ENCODE peak calls at places on chromosomes 4 and X, in four cellular contexts. J is neural progenitor cell, A is fibroblast of villous mesenchyme, D is IMR-90. E is an unnamed sample.
A peak's percentile ranks its signal among the peaks of the same experiment; 100 is the strongest.

GRCh38 chrX:47991263-47992092 is 12.3 kb downstream of the ZNF182 start:
- DNase-seq in J (no peak), A (peak; percentile 40), D (peak; percentile 53), E (no peak)

GRCh38 chr4:101649790-101650450 is 140.6 kb upstream of the BANK1 start:
- DNase-seq in J (no peak), A (peak; percentile 3), D (no peak), E (no peak)

GRCh38 chr4:17376205-17376604 is 135.7 kb downstream of the QDPR start:
- DNase-seq in J (no peak), A (peak; percentile 3), D (peak; percentile 4), E (no peak)

GRCh38 chrX:10172867-10173266 is 16.1 kb downstream of the CLCN4 start:
- DNase-seq in J (no peak), A (no peak), D (peak; percentile 30), E (no peak)

GRCh38 chr4:127623755-127624087 is 9.0 kb upstream of the INTU start:
- DNase-seq in J (peak; percentile 17), A (peak; percentile 22), D (peak; percentile 41), E (peak; percentile 31)

GRCh38 chr4:136713140-136713539 is 819.2 kb downstream of the PCDH18 start:
- DNase-seq in J (no peak), A (no peak), D (peak; percentile 66), E (peak; percentile 13)

GRCh38 chrX:26783512-26784225 is 567.7 kb downstream of the MAGEB5 start:
- DNase-seq in J (peak; percentile 68), A (peak; percentile 21), D (peak; percentile 11), E (no peak)

GRCh38 chr4:188145626-188146025 is 6.4 kb downstream of the TRIML1 start:
- DNase-seq in J (no peak), A (no peak), D (peak; percentile 21), E (no peak)

GRCh38 chr4:186067757-186068385 is 1.1 kb upstream of the TLR3 start:
- DNase-seq in J (peak; percentile 68), A (peak; percentile 45), D (peak; percentile 19), E (no peak)

DNA sequence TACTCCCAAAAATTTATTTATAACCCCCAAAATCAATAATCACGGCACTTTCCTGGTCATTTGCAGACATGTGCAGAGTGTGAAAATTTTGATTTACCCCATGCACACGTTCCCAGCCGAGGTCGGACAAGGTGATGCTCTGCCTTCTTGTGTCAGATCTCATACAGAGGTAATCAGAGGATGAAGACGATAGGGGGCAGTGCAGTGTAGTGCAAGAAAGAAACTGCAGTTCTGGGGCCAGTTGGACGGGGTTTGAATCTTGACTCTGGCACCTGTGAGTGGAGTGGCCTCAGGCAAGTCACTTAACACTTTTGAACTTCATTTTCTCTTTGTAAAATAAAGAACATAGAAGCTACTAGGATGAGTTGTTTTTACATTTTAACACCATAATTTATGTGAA is 88.4 kb downstream of the FRMPD3 start:
- DNase-seq in J (peak; percentile 72), A (peak; percentile 53), D (peak; percentile 50), E (peak; percentile 13)
- TF ChIP-seq CTCF in J (peak; percentile 73), A (peak; percentile 63), D (peak; percentile 59), E (peak; percentile 24)

GRCh38 chrX:115989686-115990085 is 180.9 kb upstream of the AGTR2 start:
- DNase-seq in J (no peak), A (no peak), D (no peak), E (no peak)

DNA sequence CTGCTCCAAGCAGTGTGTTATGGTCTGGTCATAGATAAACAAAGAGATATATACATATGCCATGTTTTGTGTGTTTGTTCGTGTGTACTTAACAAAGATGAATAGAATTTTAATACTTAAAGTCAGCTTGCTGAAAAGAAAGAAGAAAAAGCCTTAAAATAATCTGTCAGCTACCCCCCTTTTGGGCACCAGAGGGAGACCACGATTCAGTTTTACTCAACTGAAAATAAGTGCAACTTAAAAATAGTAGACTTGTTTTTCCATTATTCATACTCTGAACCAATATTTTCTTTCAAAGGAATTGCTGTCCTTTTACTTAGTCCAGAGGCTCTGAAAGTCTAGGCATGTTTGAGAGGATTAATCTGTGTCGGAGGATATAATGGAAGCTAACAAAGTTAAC is 181.7 kb upstream of the AGTR2 start:
- DNase-seq in J (no peak), A (peak; percentile 1), D (no peak), E (no peak)
- TF ChIP-seq CTCF in J (peak; percentile 62), A (peak; percentile 16), D (no peak), E (peak; percentile 25)

GRCh38 chr4:23902203-23902602 is 12.4 kb upstream of the PPARGC1A start:
- DNase-seq in J (no peak), A (no peak), D (no peak), E (no peak)
- TF ChIP-seq CTCF in J (peak; percentile 50), A (no peak), D (no peak), E (no peak)

GRCh38 chrX:45849261-45849660 is 648.6 kb upstream of the DIPK2B start:
- DNase-seq in J (peak; percentile 32), A (peak; percentile 84), D (peak; percentile 86), E (peak; percentile 31)
- TF ChIP-seq CTCF in J (peak; percentile 42), A (peak; percentile 15), D (peak; percentile 46), E (peak; percentile 10)

GRCh38 chrX:150203249-150203647 is 159.9 kb upstream of the MAMLD1 start:
- DNase-seq in J (no peak), A (no peak), D (no peak), E (no peak)
- TF ChIP-seq CTCF in J (no peak), A (no peak), D (no peak), E (no peak)

GRCh38 chrX:129733335-129733734 is 5.4 kb upstream of the XPNPEP2 start:
- DNase-seq in J (no peak), A (no peak), D (no peak), E (no peak)
- TF ChIP-seq CTCF in J (no peak), A (no peak), D (no peak), E (no peak)

DNA sequence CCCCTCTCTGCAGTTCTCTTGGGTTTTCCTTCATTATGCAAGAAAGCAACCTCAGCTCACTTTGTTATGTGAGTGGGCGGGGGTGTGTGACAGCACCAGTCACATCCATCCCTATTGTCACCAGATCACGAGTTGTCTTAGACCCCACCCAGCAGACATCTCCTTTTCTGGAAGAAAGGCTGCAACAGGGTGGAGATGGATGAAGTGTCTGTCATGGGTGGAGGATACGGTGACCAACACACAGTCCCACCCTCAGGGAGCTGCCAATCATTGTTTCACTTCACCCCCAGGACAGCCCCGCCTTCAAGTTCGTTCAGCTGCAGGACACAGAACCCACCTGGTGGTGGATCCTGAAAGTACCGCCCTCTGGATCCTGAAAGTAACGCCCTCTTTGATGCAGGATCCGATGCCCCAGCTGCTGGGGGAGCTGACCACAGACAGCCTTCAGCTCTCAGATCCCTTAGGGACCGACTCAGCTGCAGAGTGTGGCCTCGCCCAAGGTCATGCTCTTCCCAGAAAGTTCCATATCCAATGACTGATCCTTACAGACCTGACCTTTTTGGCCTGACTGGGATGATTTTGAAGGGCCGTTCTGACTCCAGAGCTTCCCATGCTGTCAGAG is 79.7 kb downstream of the SMIM20 start:
- DNase-seq in J (peak; percentile 75), A (no peak), D (no peak), E (peak; percentile 34)
- TF ChIP-seq CTCF in J (peak; percentile 57), A (peak; percentile 34), D (peak; percentile 8), E (no peak)

GRCh38 chrX:133335027-133335426 is 80.3 kb downstream of the GPC4 start:
- DNase-seq in J (peak; percentile 52), A (peak; percentile 24), D (peak; percentile 26), E (peak; percentile 12)
- TF ChIP-seq CTCF in J (peak; percentile 62), A (peak; percentile 56), D (peak; percentile 55), E (no peak)

DNA sequence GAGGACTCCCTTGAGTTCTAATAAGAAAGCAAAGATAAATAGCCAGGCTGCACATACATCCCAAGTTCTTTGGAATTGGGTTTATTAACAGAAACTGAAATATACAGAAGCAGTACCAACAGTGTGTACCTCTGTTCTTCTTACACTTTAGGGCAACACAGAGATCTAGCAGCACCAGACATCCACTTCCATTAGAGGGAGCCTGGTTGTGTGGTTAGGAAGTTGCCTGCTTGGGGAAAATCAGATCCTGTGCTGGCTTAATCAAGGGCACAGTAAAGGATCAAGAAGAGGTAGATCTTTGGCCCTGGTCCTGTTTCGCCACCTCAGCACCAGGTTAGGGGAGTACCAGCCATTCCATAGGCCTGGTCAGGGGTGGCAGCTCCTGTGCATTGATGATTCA is 231.1 kb upstream of the ARHGAP24 start:
- DNase-seq in J (peak; percentile 28), A (peak; percentile 5), D (no peak), E (no peak)
- TF ChIP-seq CTCF in J (peak; percentile 40), A (peak; percentile 26), D (no peak), E (no peak)